ENCODE peak calls at places on chromosomes 1 and 21, in six cellular contexts. M is HCT116; N is lower lobe of right lung; P is CD4-positive, alpha-beta memory T cell; A is CD8-positive, alpha-beta memory T cell; V is heart right ventricle. Z is an unnamed sample.

GRCh38 chr1:175822575-175822974 is 79.2 kb upstream of the TNR start:
- DNase-seq in A (no peak), M (no peak), P (no peak), V (no peak), N (no peak), Z (peak; percentile 73)

GRCh38 chr21:36499578-36500471 is 19.9 kb upstream of the CLDN14 start:
- DNase-seq in P (no peak), N (no peak), M (no peak), A (no peak), V (no peak), Z (peak; percentile 13)

GRCh38 chr1:46026531-46026930 is 105.9 kb downstream of the PIK3R3 start:
- DNase-seq in A (no peak), V (no peak), N (no peak), M (no peak), P (no peak), Z (no peak)

GRCh38 chr1:205672395-205672889 is 7.9 kb downstream of the SLC45A3 start:
- DNase-seq in M (no peak), P (no peak), V (no peak), N (no peak), A (no peak), Z (no peak)

GRCh38 chr1:1397839-1398523 is 1.2 kb downstream of the CCNL2 start:
- DNase-seq in P (no peak), N (no peak), V (no peak), A (no peak), M (no peak), Z (peak; percentile 62)

GRCh38 chr1:218346391-218347204 is 1.5 kb downstream of the TGFB2 start:
- DNase-seq in V (peak; percentile 26), A (no peak), M (no peak), P (peak; percentile 7), N (no peak), Z (peak; percentile 17)

GRCh38 chr1:65066379-65066765 is 81.6 kb upstream of the AK4 start:
- DNase-seq in A (no peak), M (no peak), P (no peak), N (no peak), V (no peak), Z (peak; percentile 21)

GRCh38 chr1:145750444-145750843 is 31.1 kb downstream of the CD160 start:
- DNase-seq in V (no peak), N (no peak), M (no peak), A (no peak), P (no peak), Z (no peak)

GRCh38 chr1:179141592-179142244 is 59.8 kb downstream of the TOR3A start:
- DNase-seq in M (no peak), A (no peak), P (no peak), N (no peak), V (no peak), Z (peak; percentile 28)

GRCh38 chr1:153789478-153790148 is 14.4 kb downstream of the SLC27A3 start:
- DNase-seq in M (no peak), A (no peak), N (no peak), P (no peak), V (no peak), Z (no peak)

GRCh38 chr1:6178751-6179563 is 1.2 kb downstream of the CHD5 start:
- DNase-seq in P (no peak), A (no peak), M (no peak), V (no peak), N (no peak), Z (no peak)

GRCh38 chr1:7117265-7117598 is 332.0 kb downstream of the CAMTA1 start:
- DNase-seq in A (no peak), P (no peak), V (no peak), N (no peak), M (no peak), Z (no peak)

GRCh38 chr1:178620584-178621475 is 104.2 kb upstream of the RALGPS2 start:
- DNase-seq in A (no peak), V (no peak), N (no peak), M (no peak), P (no peak), Z (no peak)

DNA sequence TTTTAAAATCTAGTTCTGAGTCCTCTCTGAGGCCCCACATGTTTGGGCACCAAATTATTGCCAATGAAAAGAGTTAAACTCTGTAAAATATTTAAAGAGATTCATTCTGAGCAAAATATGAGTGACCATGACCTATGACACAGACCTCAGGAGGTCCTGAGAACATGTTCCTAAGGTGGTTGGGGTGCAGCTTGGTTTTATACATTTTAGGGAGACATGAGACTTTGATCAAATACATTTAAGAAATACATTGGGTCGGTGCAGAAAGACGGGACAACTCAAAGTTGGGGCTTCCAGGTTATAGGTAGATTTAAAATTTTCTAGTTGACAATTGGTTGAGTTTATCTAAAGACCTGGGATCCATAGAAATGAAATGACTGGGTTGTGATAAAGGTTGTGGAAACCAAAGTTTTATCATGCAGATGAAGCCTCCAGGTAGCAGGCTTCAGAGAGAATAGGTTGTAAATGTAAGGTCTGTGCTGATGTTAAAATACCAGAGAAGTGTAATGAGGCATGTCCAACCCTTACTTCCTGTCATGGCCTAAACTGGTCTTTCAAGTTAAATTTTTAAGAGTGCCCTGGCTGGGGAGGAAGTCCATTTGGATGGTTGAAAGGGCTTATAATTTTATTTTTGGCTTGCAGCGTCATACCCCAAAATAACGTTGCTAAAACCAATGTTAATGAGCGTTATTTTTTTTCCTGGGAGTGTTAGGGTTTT is 274.9 kb downstream of the NUF2 start:
- DNase-seq in P (no peak), M (no peak), A (no peak), N (no peak), V (no peak), Z (no peak)
- H3K27me3 ChIP-seq in P (no peaks in the 10 kb centered on the region), M (no peaks in the 10 kb centered on the region), A (no peaks in the 10 kb centered on the region), N (no peaks in the 10 kb centered on the region), V (no peaks in the 10 kb centered on the region), Z (no peaks in the 10 kb centered on the region)

GRCh38 chr1:3243304-3243703 is 174.3 kb downstream of the PRDM16 start:
- DNase-seq in N (no peak), P (no peak), A (no peak), V (no peak), M (no peak), Z (no peak)

GRCh38 chr1:3244025-3244424 is 175.0 kb downstream of the PRDM16 start:
- DNase-seq in V (no peak), N (no peak), M (no peak), A (no peak), P (no peak), Z (no peak)

GRCh38 chr1:3241236-3241550 is 172.2 kb downstream of the PRDM16 start:
- DNase-seq in N (no peak), P (no peak), A (no peak), V (no peak), M (no peak), Z (no peak)

GRCh38 chr1:3241673-3242407 is 172.8 kb downstream of the PRDM16 start:
- DNase-seq in A (no peak), P (no peak), V (no peak), M (no peak), N (no peak), Z (no peak)

DNA sequence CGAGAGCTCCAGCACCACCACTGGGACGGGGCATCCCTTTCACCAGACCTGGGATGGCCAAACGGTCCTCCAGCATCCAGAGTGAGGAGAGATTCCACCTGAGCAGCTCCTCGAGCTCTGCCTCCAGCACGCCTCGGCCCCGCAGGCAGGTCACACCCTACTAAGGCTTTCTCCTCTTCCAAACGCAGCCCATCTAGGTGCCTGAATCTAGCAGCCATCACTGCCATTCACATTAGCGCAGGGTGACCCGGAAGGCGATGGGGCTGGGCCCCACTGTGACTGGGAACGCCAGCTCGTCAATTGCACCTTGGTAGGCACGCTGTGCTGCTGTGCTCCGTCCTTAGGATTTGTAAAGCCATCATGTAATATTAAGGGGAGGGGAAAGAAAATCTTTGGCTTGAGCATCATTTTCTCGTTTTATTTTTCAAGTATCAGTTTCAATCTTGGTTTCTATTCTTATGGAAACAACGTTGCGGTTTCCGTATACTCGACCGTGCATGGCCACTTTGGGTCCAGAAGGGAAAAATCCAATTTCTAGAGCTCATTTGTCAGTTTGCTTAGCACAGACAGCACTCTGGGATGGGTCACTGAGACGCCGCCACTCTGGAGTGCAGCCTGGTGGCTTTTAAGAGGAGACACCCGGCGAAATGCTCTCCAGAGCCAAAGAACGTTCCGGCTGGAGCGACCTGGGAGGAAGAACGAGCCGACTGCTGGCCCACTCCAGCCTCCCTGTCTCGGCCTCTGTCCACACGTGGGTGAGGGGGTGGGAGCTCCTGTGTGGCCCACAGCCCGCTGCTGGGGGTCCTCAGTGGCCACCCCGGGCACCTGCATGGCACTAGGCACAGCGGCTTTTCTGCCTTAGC is 173.6 kb downstream of the PRDM16 start:
- DNase-seq in N (no peak), M (no peak), V (no peak), P (no peak), A (no peak), Z (no peak)
- H3K27me3 ChIP-seq in N (peaks cover 18% of the 10 kb centered on the region), M (no peaks in the 10 kb centered on the region), V (no peaks in the 10 kb centered on the region), P (no peaks in the 10 kb centered on the region), A (no peaks in the 10 kb centered on the region), Z (peaks cover 4% of the 10 kb centered on the region)

GRCh38 chr1:2427051-2427450 is 14.7 kb upstream of the PEX10 start:
- DNase-seq in M (no peak), N (no peak), P (no peak), A (no peak), V (no peak), Z (no peak)
- H3K27me3 ChIP-seq in M (no peaks in the 10 kb centered on the region), N (peaks cover 37% of the 10 kb centered on the region), P (no peaks in the 10 kb centered on the region), A (no peaks in the 10 kb centered on the region), V (peaks cover 25% of the 10 kb centered on the region), Z (no peaks in the 10 kb centered on the region)

DNA sequence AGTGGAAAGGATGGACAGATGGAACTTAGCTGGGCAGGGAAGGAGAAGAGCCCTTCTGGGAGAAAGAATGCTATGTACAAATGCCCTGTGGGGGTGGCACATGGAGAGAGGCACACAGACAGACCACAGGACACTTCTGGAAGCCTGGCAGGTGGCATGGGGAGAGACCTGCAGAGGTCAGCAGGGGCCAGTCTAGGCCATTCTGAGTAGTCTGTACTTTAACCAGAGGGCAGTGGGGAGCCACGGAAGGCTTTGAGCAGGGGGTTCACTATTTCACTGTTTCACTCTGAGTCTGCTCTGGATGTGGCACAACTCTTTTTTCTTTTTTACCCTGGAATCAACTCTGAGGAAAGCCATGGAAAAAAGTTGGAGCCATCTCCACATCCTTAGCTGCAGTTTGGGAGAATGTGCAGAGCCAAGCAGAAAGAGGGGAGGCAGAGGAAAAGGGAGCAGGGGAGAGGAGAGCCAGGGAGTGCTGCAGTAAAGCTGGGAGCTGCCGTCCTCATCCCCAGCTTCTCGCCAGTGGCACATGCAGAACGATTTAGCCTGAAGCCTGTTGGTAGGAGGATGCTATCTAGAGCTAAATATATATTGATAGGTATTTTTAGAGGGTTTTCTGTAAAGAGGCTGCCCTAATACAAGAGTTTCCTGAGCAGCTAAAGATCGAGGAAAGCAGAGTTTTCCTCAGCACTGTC is 34.0 kb downstream of the CACNA1E start:
- DNase-seq in V (no peak), N (no peak), A (no peak), P (no peak), M (no peak), Z (no peak)
- H3K27me3 ChIP-seq in V (peaks cover 5% of the 10 kb centered on the region), N (no peaks in the 10 kb centered on the region), A (no peaks in the 10 kb centered on the region), P (no peaks in the 10 kb centered on the region), M (peaks cover 8% of the 10 kb centered on the region), Z (no peaks in the 10 kb centered on the region)

GRCh38 chr1:47434051-47434842 is 3.6 kb upstream of the FOXD2 start:
- DNase-seq in V (peak; percentile 65), P (no peak), A (no peak), M (no peak), N (peak; percentile 62), Z (peak; percentile 44)

GRCh38 chr1:47431534-47431933 is 6.3 kb upstream of the FOXD2 start:
- DNase-seq in M (no peak), N (no peak), V (no peak), P (no peak), A (no peak), Z (no peak)

GRCh38 chr1:47432071-47433036 is 5.5 kb upstream of the FOXD2 start:
- DNase-seq in P (peak; percentile 65), V (peak; percentile 58), N (peak; percentile 68), M (no peak), A (peak; percentile 41), Z (no peak)

GRCh38 chr1:47433453-47434050 is 4.3 kb upstream of the FOXD2 start:
- DNase-seq in N (no peak), A (no peak), P (no peak), V (no peak), M (no peak), Z (no peak)

GRCh38 chr1:47433037-47433421 is 4.8 kb upstream of the FOXD2 start:
- DNase-seq in M (no peak), P (no peak), A (no peak), V (no peak), N (no peak), Z (no peak)
- H3K27me3 ChIP-seq in M (no peaks in the 10 kb centered on the region), P (no peaks in the 10 kb centered on the region), A (no peaks in the 10 kb centered on the region), V (peaks cover 97% of the 10 kb centered on the region), N (peaks cover 48% of the 10 kb centered on the region), Z (peaks cover 65% of the 10 kb centered on the region)

Z was measured in trophoblast cell.